ENCODE peak calls at places on chromosome 16, in seven cellular contexts. V is stimulated activated naive CD8-positive, alpha-beta T cell treated with anti-CD3 and anti-CD28 coated beads, Interleukin-15, Interleukin-2, amounts not matched to agents 100 U/mL and 50 U/mL, for 24 hours; Z is cardiac fibroblast; S is GM19239; D is stromal cell of bone marrow; K is ureter; J is fibroblast of mammary gland. G is an unnamed sample.

GRCh38 chr16:56493815-56494214 is 26.0 kb downstream of the BBS2 start:
- DNase-seq in V (no peak), Z (no peak), S (no peak), D (no peak), K (no peak), J (no peak), G (no peak)

GRCh38 chr16:23453338-23454052 is 506 bp upstream of the COG7 start:
- DNase-seq in V (no peak), Z (no peak), S (no peak), D (no peak), K (no peak), J (no peak), G (no peak)

GRCh38 chr16:22400899-22401298 is 26.5 kb upstream of the CDR2 start:
- DNase-seq in V (no peak), Z (no peak), S (no peak), D (no peak), K (no peak), J (no peak), G (no peak)

GRCh38 chr16:77585852-77586251 is 136.5 kb upstream of the NUDT7 start:
- DNase-seq in V (no peak), Z (peak), S (no peak), D (no peak), K (no peak), J (peak), G (no peak)

GRCh38 chr16:5639531-5639930 is 541.9 kb upstream of the EEF2KMT start:
- DNase-seq in V (no peak), Z (no peak), S (no peak), D (no peak), K (no peak), J (no peak), G (no peak)

GRCh38 chr16:70428178-70428998 is 10.5 kb downstream of the ST3GAL2 start:
- DNase-seq in V (peak), Z (peak), S (no peak), D (peak), K (peak), J (peak), G (peak)

GRCh38 chr16:4935231-4935855 is 1.6 kb downstream of the PPL start:
- DNase-seq in V (no peak), Z (peak), S (no peak), D (peak), K (peak), J (peak), G (no peak)

GRCh38 chr16:78897299-78897698 is 703.2 kb downstream of the MAF start:
- DNase-seq in V (no peak), Z (no peak), S (no peak), D (no peak), K (no peak), J (no peak), G (no peak)

GRCh38 chr16:10922328-10923145 is 19.7 kb downstream of the DEXI start:
- DNase-seq in V (no peak), Z (peak), S (no peak), D (no peak), K (no peak), J (peak), G (peak)

GRCh38 chr16:1793578-1794220 is at the start of gene IGFALS:
- DNase-seq in V (no peak), Z (no peak), S (no peak), D (no peak), K (no peak), J (no peak), G (no peak)

GRCh38 chr16:66440970-66441369 is 13.9 kb downstream of the BEAN1 start:
- DNase-seq in V (no peak), Z (no peak), S (no peak), D (no peak), K (no peak), J (no peak), G (no peak)

GRCh38 chr16:80084614-80085013 is 456.2 kb upstream of the DYNLRB2 start:
- DNase-seq in V (no peak), Z (peak), S (no peak), D (peak), K (peak), J (peak), G (peak)

GRCh38 chr16:11916524-11917285 is 949 bp upstream of the GSPT1 start:
- DNase-seq in V (no peak), Z (peak), S (no peak), D (peak), K (peak), J (peak), G (peak)

GRCh38 chr16:68298907-68299515 is 11.7 kb downstream of the SLC7A6OS start:
- DNase-seq in V (no peak), Z (peak), S (no peak), D (peak), K (peak), J (peak), G (peak)

GRCh38 chr16:86979061-86979460 is 338.1 kb downstream of the C16orf95 start:
- DNase-seq in V (no peak), Z (no peak), S (no peak), D (no peak), K (no peak), J (no peak), G (no peak)

GRCh38 chr16:20941635-20941926 is 41.0 kb downstream of the LYRM1 start:
- DNase-seq in V (no peak), Z (no peak), S (no peak), D (no peak), K (no peak), J (no peak), G (no peak)

GRCh38 chr16:1791256-1791942 is 2.1 kb downstream of the IGFALS start:
- DNase-seq in V (no peak), Z (no peak), S (no peak), D (no peak), K (no peak), J (no peak), G (no peak)

GRCh38 chr16:87465306-87465705 is 27.5 kb downstream of the ZCCHC14 start:
- DNase-seq in V (peak), Z (peak), S (no peak), D (peak), K (peak), J (peak), G (peak)

GRCh38 chr16:88599092-88599733 is 29.0 kb downstream of the ZC3H18 start:
- DNase-seq in V (no peak), Z (no peak), S (no peak), D (no peak), K (peak), J (no peak), G (no peak)

GRCh38 chr16:3004781-3005284 is 7.9 kb upstream of the CLDN9 start:
- DNase-seq in V (no peak), Z (no peak), S (no peak), D (no peak), K (no peak), J (no peak), G (no peak)

GRCh38 chr16:80142276-80142675 is 398.5 kb upstream of the DYNLRB2 start:
- DNase-seq in V (no peak), Z (peak), S (no peak), D (no peak), K (no peak), J (no peak), G (no peak)

GRCh38 chr16:70697601-70698170 is 11.8 kb upstream of the MTSS2 start:
- DNase-seq in V (no peak), Z (no peak), S (no peak), D (no peak), K (no peak), J (no peak), G (no peak)

GRCh38 chr16:27639588-27640276 is 89.8 kb downstream of the KATNIP start:
- DNase-seq in V (peak), Z (peak), S (peak), D (no peak), K (no peak), J (peak), G (peak)

GRCh38 chr16:67068212-67068753 is 39.3 kb downstream of the CBFB start:
- DNase-seq in V (no peak), Z (peak), S (no peak), D (no peak), K (no peak), J (peak), G (no peak)

GRCh38 chr16:26240807-26241206 is 549.0 kb downstream of the HS3ST4 start:
- DNase-seq in V (no peak), Z (no peak), S (no peak), D (no peak), K (no peak), J (no peak), G (no peak)

GRCh38 chr16:71351558-71351901 is 7.0 kb upstream of the CALB2 start:
- DNase-seq in V (no peak), Z (no peak), S (no peak), D (no peak), K (no peak), J (no peak), G (no peak)

GRCh38 chr16:30602595-30603277 is 7.5 kb downstream of the ZNF689 start:
- DNase-seq in V (no peak), Z (peak), S (no peak), D (peak), K (no peak), J (peak), G (no peak)

GRCh38 chr16:83813818-83814653 is 6.3 kb downstream of the HSBP1 start:
- DNase-seq in V (no peak), Z (peak), S (no peak), D (no peak), K (no peak), J (peak), G (peak)

GRCh38 chr16:10729649-10730048 is 14.0 kb upstream of the NUBP1 start:
- DNase-seq in V (no peak), Z (peak), S (no peak), D (peak), K (peak), J (peak), G (peak)

GRCh38 chr16:86740298-86740697 is 161.9 kb downstream of the FOXL1 start:
- DNase-seq in V (no peak), Z (no peak), S (no peak), D (no peak), K (no peak), J (no peak), G (no peak)

GRCh38 chr16:30766922-30767284 is 4.8 kb downstream of the RNF40 start:
- DNase-seq in V (no peak), Z (no peak), S (no peak), D (no peak), K (no peak), J (no peak), G (no peak)